ENCODE peak calls at places on chromosomes 2 and 18, in five cellular contexts. V is activated effector memory CD4-positive, alpha-beta T cell treated with Interleukin-2 at 50 U/mL for 16 hours; U is amniotic stem cell; E is HTR-8/SVneo; Z is astrocyte of the hippocampus. H is an unnamed sample.

GRCh38 chr2:28612131-28612812 is 116.4 kb downstream of the PLB1 start:
- DNase-seq in Z (no peak), E (no peak), V (no peak), U (no peak), H (no peak)

GRCh38 chr2:226124548-226125011 is 675.0 kb downstream of the IRS1 start:
- DNase-seq in U (no peak), V (no peak), Z (no peak), E (no peak), H (no peak)

GRCh38 chr2:33372940-33373553 is 103.4 kb upstream of the RASGRP3 start:
- DNase-seq in U (no peak), V (no peak), Z (peak), E (peak), H (peak)

GRCh38 chr2:132662742-132663141 is 7.3 kb downstream of the LYPD1 start:
- DNase-seq in V (no peak), Z (peak), E (no peak), U (no peak), H (no peak)

GRCh38 chr18:72866901-72867701 is 686 bp downstream of the NETO1 start:
- DNase-seq in E (no peak), V (no peak), U (no peak), Z (peak), H (no peak)

GRCh38 chr2:232405943-232406510 is 617 bp upstream of the ALPG start:
- DNase-seq in U (no peak), Z (no peak), E (no peak), V (no peak), H (no peak)

GRCh38 chr2:113025751-113026150 is 20.5 kb downstream of the IL36A start:
- DNase-seq in V (no peak), U (no peak), Z (no peak), E (no peak), H (no peak)

GRCh38 chr18:79439201-79440023 is 43.7 kb downstream of the NFATC1 start:
- DNase-seq in V (no peak), U (no peak), E (no peak), Z (peak), H (no peak)

GRCh38 chr2:120218181-120218580 is 5.0 kb downstream of the TMEM185B start:
- DNase-seq in U (no peak), E (no peak), Z (no peak), V (no peak), H (no peak)

GRCh38 chr2:215413484-215413777 is 22.4 kb downstream of the FN1 start:
- DNase-seq in Z (no peak), V (no peak), E (no peak), U (no peak), H (no peak)

GRCh38 chr18:58884694-58885093 is 20.0 kb downstream of the ZNF532 start:
- DNase-seq in U (peak), V (no peak), Z (no peak), E (no peak), H (no peak)

GRCh38 chr2:37417321-37417720 is 72.9 kb downstream of the QPCT start:
- DNase-seq in V (no peak), E (no peak), U (peak), Z (peak), H (peak)

GRCh38 chr2:130755234-130756040 is at the start of gene AMER3:
- DNase-seq in Z (no peak), E (no peak), V (no peak), U (no peak), H (no peak)

GRCh38 chr2:6826081-6826913 is 39.4 kb downstream of the CMPK2 start:
- DNase-seq in V (peak), E (no peak), Z (peak), U (peak), H (peak)

GRCh38 chr2:19256239-19256638 is 102.2 kb downstream of the OSR1 start:
- DNase-seq in E (peak), U (peak), V (no peak), Z (peak), H (no peak)

GRCh38 chr2:241198381-241199282 is 10.2 kb downstream of the ANO7 start:
- DNase-seq in U (no peak), E (no peak), Z (no peak), V (no peak), H (no peak)

GRCh38 chr2:48270209-48270608 is 259.7 kb upstream of the STON1 start:
- DNase-seq in E (no peak), V (no peak), Z (no peak), U (no peak), H (no peak)

GRCh38 chr2:96574364-96574763 is 37.8 kb downstream of the ARID5A start:
- DNase-seq in U (no peak), V (no peak), Z (no peak), E (no peak), H (no peak)

GRCh38 chr2:108630567-108631405 is 88.5 kb upstream of the RANBP2 start:
- DNase-seq in V (no peak), U (no peak), E (no peak), Z (no peak), H (peak)

GRCh38 chr18:3758531-3758930 is 308.6 kb downstream of the TGIF1 start:
- DNase-seq in E (peak), V (no peak), Z (no peak), U (no peak), H (peak)

GRCh38 chr2:12923907-12924610 is 207.3 kb downstream of the TRIB2 start:
- DNase-seq in Z (peak), U (no peak), E (peak), V (no peak), H (no peak)

GRCh38 chr2:14633031-14633430 is 514 bp downstream of the LRATD1 start:
- DNase-seq in U (no peak), V (no peak), E (no peak), Z (peak), H (no peak)

GRCh38 chr2:238290079-238290478 is 1.7 kb upstream of the PER2 start:
- DNase-seq in V (no peak), E (no peak), Z (peak), U (no peak), H (no peak)

GRCh38 chr2:177717831-177718618 is 325.5 kb downstream of the AGPS start:
- DNase-seq in E (no peak), V (no peak), Z (no peak), U (no peak), H (no peak)

GRCh38 chr2:46855805-46856204 is 59.8 kb downstream of the MCFD2 start:
- DNase-seq in E (no peak), Z (no peak), V (no peak), U (no peak), H (no peak)

GRCh38 chr2:238290715-238291549 is 2.5 kb upstream of the PER2 start:
- DNase-seq in E (no peak), Z (no peak), V (no peak), U (no peak), H (no peak)

GRCh38 chr18:7414459-7414858 is 152.7 kb upstream of the PTPRM start:
- DNase-seq in U (no peak), V (no peak), E (no peak), Z (no peak), H (no peak)

GRCh38 chr2:215498411-215498810 is 62.5 kb upstream of the FN1 start:
- DNase-seq in E (no peak), V (no peak), U (no peak), Z (peak), H (no peak)